ENCODE peak calls at places on chromosome X, in nine cellular contexts. J is lung, F is IMR-90, X is uterus, W is pancreas, G is mucosa of descending colon, E is tibial nerve, K is upper lobe of right lung, N is stomach. L is an unnamed sample.

GRCh38 chrX:13341491-13342101 is 21.7 kb upstream of the ATXN3L start:
- DNase-seq in F (peak; percentile 47), K (no peak), G (no peak), E (no peak), N (no peak), X (no peak), W (no peak), J (no peak), L (no peak)

GRCh38 chrX:3346436-3347329 is at the start of gene MXRA5:
- DNase-seq in K (no peak), F (peak; percentile 11), X (no peak), W (peak; percentile 13), G (no peak), J (no peak), E (no peak), N (no peak), L (no peak)

GRCh38 chrX:140664939-140665338 is 44.6 kb upstream of the LINC00632 start:
- DNase-seq in N (no peak), W (no peak), E (no peak), G (no peak), F (peak; percentile 18), J (no peak), X (no peak), K (no peak), L (no peak)

GRCh38 chrX:3094261-3094660 is 53.0 kb downstream of the ARSF start:
- DNase-seq in W (no peak), X (no peak), K (no peak), J (no peak), F (no peak), E (no peak), G (no peak), N (no peak), L (no peak)

GRCh38 chrX:147948531-147948930 is 32.6 kb upstream of the FMR1NB start:
- DNase-seq in G (peak; percentile 28), K (no peak), F (no peak), E (no peak), X (no peak), W (no peak), J (no peak), N (no peak), L (no peak)

GRCh38 chrX:116436358-116436816 is at the start of gene SLC6A14:
- DNase-seq in K (peak; percentile 78), E (no peak), G (peak; percentile 23), X (no peak), N (peak; percentile 40), F (no peak), J (peak; percentile 61), W (peak; percentile 14), L (no peak)

GRCh38 chrX:3639236-3639635 is 74.2 kb downstream of the PRKX start:
- DNase-seq in E (no peak), X (no peak), K (no peak), G (no peak), F (no peak), J (no peak), W (no peak), N (no peak), L (no peak)

GRCh38 chrX:140762061-140762460 is 52.5 kb downstream of the LINC00632 start:
- DNase-seq in N (peak; percentile 38), J (peak; percentile 32), K (no peak), W (peak; percentile 13), G (no peak), E (peak; percentile 58), F (peak; percentile 74), X (peak; percentile 21), L (no peak)

GRCh38 chrX:85052636-85053343 is 49.1 kb downstream of the APOOL start:
- DNase-seq in N (no peak), W (no peak), F (peak; percentile 86), G (no peak), J (no peak), K (no peak), X (no peak), E (no peak), L (no peak)

GRCh38 chrX:150219374-150220185 is 143.5 kb upstream of the MAMLD1 start:
- DNase-seq in J (no peak), F (peak; percentile 48), K (no peak), E (no peak), G (no peak), X (no peak), W (no peak), N (no peak), L (no peak)

GRCh38 chrX:103051260-103051789 is 12.6 kb downstream of the BEX1 start:
- DNase-seq in E (no peak), X (no peak), J (no peak), K (no peak), F (no peak), G (no peak), W (no peak), N (no peak), L (no peak)

DNA sequence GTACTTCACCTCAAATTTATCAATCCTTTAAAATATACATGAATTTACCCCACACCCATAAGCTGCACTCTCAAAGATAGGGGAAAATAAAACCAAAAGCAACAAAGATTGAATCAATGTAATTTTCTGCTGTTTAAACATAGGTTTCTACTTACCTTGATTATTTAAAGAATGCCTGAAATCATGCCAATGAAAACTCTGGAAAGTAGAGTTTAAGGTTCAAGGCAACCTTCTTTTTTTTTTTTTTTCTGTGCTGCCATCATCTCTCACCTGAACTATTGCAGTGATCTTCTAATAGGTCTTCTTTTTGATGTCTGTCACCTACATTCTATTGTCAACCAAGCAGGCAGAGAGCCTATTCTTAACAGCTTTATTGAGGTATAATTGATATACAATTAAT is 682.1 kb downstream of the IL1RAPL1 start:
- DNase-seq in G (no peak), J (no peak), F (no peak), K (no peak), X (no peak), W (no peak), E (no peak), N (no peak), L (no peak)
- H3K4me3 ChIP-seq in G (no peak overlapping the region), J (no peak overlapping the region), F (no peak overlapping the region), K (no peak overlapping the region), X (no peak overlapping the region), W (no peak overlapping the region), E (no peak overlapping the region), N (no peak overlapping the region), L (no peak overlapping the region)

GRCh38 chrX:133923548-133923947 is 61.8 kb downstream of the GPC3 start:
- DNase-seq in G (no peak), F (no peak), N (no peak), X (no peak), J (no peak), E (no peak), K (no peak), W (no peak), L (no peak)
- H3K4me1 ChIP-seq in G (no peaks in the 10 kb centered on the region), F (no peaks in the 10 kb centered on the region), N (no peaks in the 10 kb centered on the region), X (no peaks in the 10 kb centered on the region), J (no peaks in the 10 kb centered on the region), E (no peaks in the 10 kb centered on the region), K (no peaks in the 10 kb centered on the region), W (no peaks in the 10 kb centered on the region), L (no peaks in the 10 kb centered on the region)

DNA sequence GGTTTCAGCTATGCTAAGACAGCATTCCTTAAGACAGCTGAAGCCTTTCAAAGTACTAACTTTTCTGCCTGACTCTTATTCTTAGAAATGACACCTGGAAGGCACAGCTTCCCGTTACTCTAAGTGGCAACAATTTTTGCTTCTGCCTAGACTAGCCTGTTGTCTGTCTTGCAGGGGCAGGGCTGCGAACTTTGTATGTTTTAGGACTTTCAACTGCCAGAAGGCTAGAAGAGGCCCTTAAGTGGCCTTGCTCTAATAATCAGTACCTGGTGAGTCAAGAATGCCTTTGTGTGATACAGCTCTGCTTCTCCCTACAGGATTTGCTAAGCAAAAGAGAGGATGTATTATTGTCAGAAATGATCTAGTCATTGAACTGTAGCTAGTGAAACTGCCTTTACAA is 30.0 kb upstream of the TFDP3 start:
- DNase-seq in J (no peak), E (no peak), W (no peak), G (no peak), F (no peak), X (no peak), N (no peak), K (no peak), L (no peak)
- TF ChIP-seq CTCF in J (no peak), E (no peak), W (no peak), G (no peak), F (no peak), X (no peak), N (no peak), K (no peak), L (no peak)

GRCh38 chrX:40245411-40246140 is 147.8 kb upstream of the BCOR start:
- DNase-seq in K (peak; percentile 62), N (no peak), G (no peak), F (no peak), J (no peak), E (no peak), X (peak; percentile 22), W (no peak), L (no peak)

GRCh38 chrX:40244980-40245379 is 147.2 kb upstream of the BCOR start:
- DNase-seq in W (no peak), K (no peak), J (no peak), F (peak; percentile 14), G (no peak), X (no peak), E (no peak), N (no peak), L (no peak)

GRCh38 chrX:40247382-40247781 is 149.6 kb upstream of the BCOR start:
- DNase-seq in N (no peak), E (no peak), F (no peak), X (no peak), J (no peak), G (no peak), K (no peak), W (no peak), L (no peak)

GRCh38 chrX:40243699-40244098 is 145.9 kb upstream of the BCOR start:
- DNase-seq in G (no peak), J (no peak), W (no peak), F (no peak), K (no peak), E (no peak), X (no peak), N (no peak), L (no peak)

DNA sequence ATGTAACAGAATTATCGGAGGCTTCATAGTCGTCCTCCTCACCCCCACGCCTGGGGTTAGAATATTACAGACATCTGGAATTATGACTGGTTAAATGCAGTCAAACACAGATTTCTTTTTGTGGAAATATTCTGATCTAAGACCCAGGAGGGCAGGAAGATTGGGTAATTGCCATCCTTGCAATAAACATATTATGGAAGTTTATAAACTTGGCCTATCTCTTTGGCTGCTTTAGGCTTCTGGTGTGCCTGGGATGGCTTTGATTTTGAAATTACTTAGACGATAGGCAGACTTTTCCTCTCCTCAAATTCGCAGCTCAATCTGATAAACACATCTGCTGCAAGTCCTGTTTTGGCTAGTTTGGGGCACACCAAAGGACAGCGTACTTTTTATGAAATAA is 146.4 kb upstream of the BCOR start:
- DNase-seq in W (no peak), G (no peak), X (no peak), E (no peak), K (no peak), F (no peak), J (no peak), N (no peak), L (no peak)
- H3K4me3 ChIP-seq in W (no peak overlapping the region), G (no peak overlapping the region), X (no peak overlapping the region), E (no peak overlapping the region), K (no peak overlapping the region), F (no peak overlapping the region), J (no peak overlapping the region), N (no peak overlapping the region), L (no peak overlapping the region)